ENCODE peak calls at places on chromosomes 12 and 14, in ten cellular contexts. L, X, U, M, F, J, T, Z, K and V are unnamed samples.

GRCh38 chr14:30874999-30875787 is 834 bp downstream of the COCH start:
- DNase-seq in L (no peak), X (peak), U (no peak), M (no peak), F (no peak), J (no peak), T (peak), Z (peak), K (no peak), V (no peak)

GRCh38 chr14:52043690-52044089 is 25.2 kb downstream of the NID2 start:
- DNase-seq in L (peak), X (peak), U (no peak), M (no peak), F (no peak), J (peak), T (no peak), Z (peak), K (no peak), V (no peak)

GRCh38 chr12:119447618-119448017 is 113.1 kb downstream of the CCDC60 start:
- DNase-seq in L (no peak), X (no peak), U (no peak), M (no peak), F (no peak), J (no peak), T (no peak), Z (no peak), K (no peak), V (no peak)

GRCh38 chr12:91984571-91984970 is 161.1 kb downstream of the BTG1 start:
- DNase-seq in L (no peak), X (no peak), U (no peak), M (no peak), F (no peak), J (no peak), T (no peak), Z (peak), K (no peak), V (peak)

GRCh38 chr12:49041881-49042484 is 18.6 kb downstream of the KMT2D start:
- DNase-seq in L (no peak), X (no peak), U (peak), M (peak), F (no peak), J (no peak), T (no peak), Z (no peak), K (peak), V (no peak)

GRCh38 chr12:50751921-50752721 is 11.8 kb upstream of the ATF1 start:
- DNase-seq in L (no peak), X (no peak), U (peak), M (no peak), F (no peak), J (no peak), T (no peak), Z (no peak), K (no peak), V (peak)

GRCh38 chr14:72638021-72638420 is 255.9 kb downstream of the DPF3 start:
- DNase-seq in L (no peak), X (no peak), U (peak), M (no peak), F (peak), J (no peak), T (no peak), Z (peak), K (no peak), V (peak)

GRCh38 chr14:54893151-54893760 is 9.4 kb downstream of the GCH1 start:
- DNase-seq in L (peak), X (peak), U (peak), M (no peak), F (peak), J (peak), T (no peak), Z (peak), K (no peak), V (peak)

GRCh38 chr12:51441583-51441982 is 17.0 kb downstream of the SLC4A8 start:
- DNase-seq in L (no peak), X (no peak), U (peak), M (no peak), F (no peak), J (no peak), T (no peak), Z (no peak), K (no peak), V (peak)

GRCh38 chr14:23301969-23302289 is 730 bp downstream of the PPP1R3E start:
- DNase-seq in L (no peak), X (no peak), U (no peak), M (no peak), F (no peak), J (no peak), T (no peak), Z (no peak), K (no peak), V (no peak)

GRCh38 chr12:46386360-46386867 is 13.8 kb upstream of the SLC38A2 start:
- DNase-seq in L (no peak), X (no peak), U (peak), M (no peak), F (no peak), J (no peak), T (no peak), Z (peak), K (no peak), V (peak)

GRCh38 chr14:71403673-71404072 is 496.4 kb downstream of the PCNX1 start:
- DNase-seq in L (peak), X (no peak), U (peak), M (no peak), F (no peak), J (peak), T (no peak), Z (no peak), K (no peak), V (peak)

GRCh38 chr12:130186101-130186465 is 23.8 kb downstream of the FZD10 start:
- DNase-seq in L (no peak), X (no peak), U (no peak), M (no peak), F (no peak), J (no peak), T (no peak), Z (no peak), K (no peak), V (no peak)

GRCh38 chr12:5923043-5923605 is 21.9 kb downstream of the ANO2 start:
- DNase-seq in L (no peak), X (no peak), U (no peak), M (no peak), F (no peak), J (no peak), T (no peak), Z (no peak), K (no peak), V (no peak)

GRCh38 chr14:39279515-39279914 is 45.8 kb downstream of the MIA2 start:
- DNase-seq in L (no peak), X (no peak), U (no peak), M (no peak), F (no peak), J (no peak), T (no peak), Z (no peak), K (no peak), V (no peak)

GRCh38 chr14:35878272-35879140 is 52.4 kb downstream of the BRMS1L start:
- DNase-seq in L (no peak), X (no peak), U (peak), M (no peak), F (peak), J (peak), T (no peak), Z (peak), K (no peak), V (peak)

GRCh38 chr12:48988030-48988649 is 10.0 kb downstream of the WNT1 start:
- DNase-seq in L (peak), X (peak), U (no peak), M (peak), F (no peak), J (peak), T (peak), Z (peak), K (peak), V (peak)

GRCh38 chr12:31508436-31509150 is 82.3 kb downstream of the DENND5B start:
- DNase-seq in L (no peak), X (peak), U (no peak), M (no peak), F (no peak), J (no peak), T (no peak), Z (no peak), K (no peak), V (no peak)

GRCh38 chr14:77303417-77304156 is 17.1 kb downstream of the POMT2 start:
- DNase-seq in L (no peak), X (no peak), U (peak), M (no peak), F (no peak), J (peak), T (no peak), Z (peak), K (no peak), V (peak)

GRCh38 chr12:7844131-7844530 is 28.6 kb downstream of the SLC2A14 start:
- DNase-seq in L (no peak), X (no peak), U (no peak), M (no peak), F (no peak), J (no peak), T (no peak), Z (peak), K (no peak), V (no peak)

GRCh38 chr12:88577537-88577936 is 2.7 kb downstream of the KITLG start:
- DNase-seq in L (no peak), X (no peak), U (peak), M (no peak), F (no peak), J (no peak), T (no peak), Z (peak), K (no peak), V (no peak)

GRCh38 chr14:51867753-51868152 is 7.3 kb downstream of the GNG2 start:
- DNase-seq in L (no peak), X (no peak), U (no peak), M (no peak), F (no peak), J (no peak), T (no peak), Z (no peak), K (no peak), V (no peak)

GRCh38 chr12:1692221-1692620 is 1.4 kb downstream of the ADIPOR2 start:
- DNase-seq in L (no peak), X (no peak), U (no peak), M (no peak), F (no peak), J (no peak), T (no peak), Z (no peak), K (no peak), V (no peak)

GRCh38 chr14:21999400-21999799 is 325.8 kb upstream of the OR4E1 start:
- DNase-seq in L (no peak), X (no peak), U (peak), M (no peak), F (no peak), J (no peak), T (no peak), Z (no peak), K (no peak), V (no peak)

GRCh38 chr12:19530631-19531020 is 91.3 kb downstream of the AEBP2 start:
- DNase-seq in L (no peak), X (no peak), U (peak), M (no peak), F (no peak), J (no peak), T (no peak), Z (no peak), K (no peak), V (peak)

GRCh38 chr12:117583677-117584076 is 222.3 kb upstream of the NOS1 start:
- DNase-seq in L (no peak), X (no peak), U (no peak), M (no peak), F (no peak), J (no peak), T (no peak), Z (no peak), K (peak), V (no peak)

GRCh38 chr14:23299186-23299521 is 3.5 kb downstream of the PPP1R3E start:
- DNase-seq in L (no peak), X (no peak), U (no peak), M (no peak), F (no peak), J (no peak), T (no peak), Z (no peak), K (no peak), V (no peak)

GRCh38 chr12:78871566-78871965 is 7.0 kb downstream of the SYT1 start:
- DNase-seq in L (no peak), X (no peak), U (no peak), M (no peak), F (no peak), J (no peak), T (no peak), Z (no peak), K (no peak), V (peak)

GRCh38 chr14:75063013-75063412 is 811 bp downstream of the ACYP1 start:
- DNase-seq in L (no peak), X (no peak), U (no peak), M (no peak), F (no peak), J (no peak), T (no peak), Z (no peak), K (no peak), V (no peak)

DNA sequence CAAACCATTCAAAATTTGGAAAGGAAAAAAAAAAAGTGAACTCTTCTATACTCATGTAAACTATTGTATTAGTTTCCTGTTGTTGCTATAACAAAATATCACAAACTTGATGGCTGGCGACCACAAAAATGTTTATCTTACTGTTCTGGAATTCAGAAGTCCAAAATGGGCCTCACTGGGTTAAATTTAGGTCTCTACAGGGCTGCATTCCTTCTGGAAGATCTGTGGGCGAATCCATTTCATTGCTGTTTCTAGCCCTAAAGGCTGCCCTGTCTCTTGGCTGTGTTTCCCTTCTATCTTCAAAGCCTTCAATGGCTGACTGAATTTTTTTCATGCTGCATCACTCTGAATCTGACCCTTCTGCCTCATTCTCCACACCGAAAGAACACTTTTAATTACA is 105.1 kb upstream of the NAV3 start:
- DNase-seq in L (no peak), X (no peak), U (peak), M (no peak), F (no peak), J (no peak), T (no peak), Z (no peak), K (no peak), V (peak)
- H3K27ac ChIP-seq in L (no peak), X (no peak), U (no peak), M (no peak), F (no peak), J (no peak), T (no peak), Z (no peak), K (no peak), V (no peak)

GRCh38 chr14:68951800-68952540 is 27.1 kb downstream of the ACTN1 start:
- DNase-seq in L (peak), X (no peak), U (no peak), M (no peak), F (no peak), J (no peak), T (no peak), Z (no peak), K (no peak), V (no peak)
- H3K4me3 ChIP-seq in L (no peak), X (no peak), U (no peak), M (peak), F (peak), J (no peak), T (no peak), Z (no peak), K (no peak), V (peak)

GRCh38 chr12:93093243-93093642 is 164.1 kb upstream of the EEA1 start:
- DNase-seq in L (no peak), X (no peak), U (no peak), M (no peak), F (no peak), J (no peak), T (no peak), Z (no peak), K (no peak), V (no peak)

GRCh38 chr12:93091851-93092558 is 162.9 kb upstream of the EEA1 start:
- DNase-seq in L (no peak), X (no peak), U (no peak), M (no peak), F (no peak), J (peak), T (no peak), Z (no peak), K (no peak), V (no peak)

GRCh38 chr12:93090768-93091172 is 161.7 kb upstream of the EEA1 start:
- DNase-seq in L (no peak), X (no peak), U (peak), M (no peak), F (no peak), J (no peak), T (no peak), Z (peak), K (no peak), V (peak)

GRCh38 chr12:93089805-93090569 is 160.9 kb upstream of the EEA1 start:
- DNase-seq in L (no peak), X (no peak), U (peak), M (no peak), F (no peak), J (peak), T (no peak), Z (peak), K (no peak), V (peak)

GRCh38 chr12:93092559-93092945 is 163.5 kb upstream of the EEA1 start:
- DNase-seq in L (no peak), X (no peak), U (no peak), M (no peak), F (no peak), J (no peak), T (no peak), Z (no peak), K (no peak), V (no peak)
- H3K27ac ChIP-seq in L (no peak), X (no peak), U (no peak), M (no peak), F (no peak), J (no peak), T (no peak), Z (no peak), K (no peak), V (no peak)

GRCh38 chr14:93330609-93331000 is 2.2 kb downstream of the BTBD7 start:
- DNase-seq in L (no peak), X (no peak), U (peak), M (no peak), F (no peak), J (no peak), T (no peak), Z (no peak), K (no peak), V (no peak)
- H3K4me3 ChIP-seq in L (no peak), X (peak), U (no peak), M (no peak), F (peak), J (no peak), T (no peak), Z (no peak), K (no peak), V (no peak)

GRCh38 chr14:101824339-101824727 is 62.8 kb downstream of the PPP2R5C start:
- DNase-seq in L (no peak), X (no peak), U (no peak), M (no peak), F (no peak), J (no peak), T (no peak), Z (peak), K (no peak), V (no peak)
- H3K27ac ChIP-seq in L (peak), X (no peak), U (no peak), M (peak), F (peak), J (peak), T (no peak), Z (no peak), K (peak), V (peak)

DNA sequence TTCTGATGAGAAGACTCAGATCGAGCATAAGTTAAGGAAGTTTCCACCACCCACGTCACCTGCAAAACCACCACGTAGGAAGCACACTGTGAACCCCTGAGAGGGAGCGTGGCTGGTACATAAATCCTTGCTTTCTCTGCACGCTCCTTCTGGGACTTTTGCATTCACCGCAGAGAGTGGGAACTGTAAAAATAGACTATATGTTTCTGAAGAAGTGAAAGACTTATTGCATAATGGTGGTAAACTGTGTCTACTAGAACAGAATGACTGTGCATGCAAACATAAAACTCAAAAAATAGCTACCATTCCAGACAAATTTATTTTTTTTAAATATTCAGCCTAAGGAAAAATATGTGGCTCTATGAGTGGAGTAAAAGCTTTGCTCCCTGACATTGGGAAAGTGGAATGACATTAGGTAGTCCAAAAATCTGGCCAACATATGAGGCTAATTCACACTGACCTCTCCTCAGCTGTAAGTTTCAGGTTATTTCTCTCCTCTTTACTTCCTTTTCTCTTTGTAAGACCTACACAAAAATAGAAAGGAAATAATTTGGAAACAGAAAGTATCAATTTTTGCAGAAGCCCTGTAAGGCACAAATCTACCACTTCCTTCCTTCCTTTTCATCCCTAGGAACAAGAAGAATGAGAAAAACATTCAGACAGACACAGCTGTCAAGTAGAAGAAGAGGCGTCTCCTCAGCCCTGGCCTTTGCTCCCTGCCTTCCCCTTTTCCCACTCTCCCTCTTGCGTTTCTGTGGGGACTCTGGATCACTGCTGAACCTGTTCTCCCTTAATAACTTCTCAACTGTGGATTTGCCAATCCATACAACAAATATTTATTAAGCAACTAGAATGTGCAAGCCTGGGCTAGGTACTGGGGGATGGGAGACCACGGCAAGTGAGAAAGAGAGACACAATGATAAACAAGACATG is 264.3 kb upstream of the FOXN3 start:
- DNase-seq in L (no peak), X (no peak), U (no peak), M (peak), F (no peak), J (peak), T (no peak), Z (no peak), K (no peak), V (no peak)
- H3K4me3 ChIP-seq in L (no peak), X (no peak), U (no peak), M (peak), F (no peak), J (no peak), T (no peak), Z (no peak), K (no peak), V (no peak)

GRCh38 chr12:110079477-110080400 is 31.4 kb upstream of the C12orf76 start:
- DNase-seq in L (no peak), X (no peak), U (peak), M (peak), F (peak), J (peak), T (no peak), Z (peak), K (peak), V (peak)
- H3K27ac ChIP-seq in L (no peak), X (no peak), U (no peak), M (peak), F (no peak), J (peak), T (no peak), Z (no peak), K (peak), V (no peak)